ENCODE peak calls at places on chromosome 22, in four cellular contexts. One of them, this sample, is unnamed.

GRCh38 chr22:20919718-20920117 is 2.5 kb downstream of the CRKL start:
- DNase-seq in HepG2: no peak
- DNase-seq in K562: no peak
- DNase-seq in H1: no peak
- DNase-seq in this sample: no peak

GRCh38 chr22:37604074-37604473 is 4.6 kb upstream of the GGA1 start:
- DNase-seq in H1: no peak
- DNase-seq in K562: no peak
- DNase-seq in HepG2: no peak
- DNase-seq in this sample: no peak

GRCh38 chr22:30925667-30926066 is 42.9 kb downstream of the MORC2 start:
- DNase-seq in H1: no peak
- DNase-seq in HepG2: no peak
- DNase-seq in K562: no peak
- DNase-seq in this sample: no peak

GRCh38 chr22:50292643-50293440 is 14.6 kb downstream of the PLXNB2 start:
- DNase-seq in H1: no peak
- DNase-seq in HepG2: no peak
- DNase-seq in K562: no peak
- DNase-seq in this sample: no peak

GRCh38 chr22:43851058-43851978 is 11.0 kb downstream of the SULT4A1 start:
- DNase-seq in HepG2: no peak
- DNase-seq in H1: no peak
- DNase-seq in K562: no peak
- DNase-seq in this sample: no peak

GRCh38 chr22:22979954-22980353 is 90.4 kb upstream of the GNAZ start:
- DNase-seq in HepG2: no peak
- DNase-seq in H1: no peak
- DNase-seq in K562: no peak
- DNase-seq in this sample: no peak

GRCh38 chr22:36914383-36914752 is 940 bp downstream of the CSF2RB start:
- DNase-seq in H1: no peak
- DNase-seq in K562: no peak
- DNase-seq in HepG2: no peak
- DNase-seq in this sample: no peak

GRCh38 chr22:21446128-21446826 is 20.9 kb upstream of the TMEM191C start:
- DNase-seq in H1: no peak
- DNase-seq in HepG2: no peak
- DNase-seq in K562: no peak
- DNase-seq in this sample: no peak

GRCh38 chr22:45891021-45891421 is 85.9 kb downstream of the WNT7B start:
- DNase-seq in HepG2: no peak
- DNase-seq in K562: no peak
- DNase-seq in H1: no peak
- DNase-seq in this sample: no peak

GRCh38 chr22:45891996-45892621 is 84.9 kb downstream of the WNT7B start:
- DNase-seq in H1: no peak
- DNase-seq in K562: no peak
- DNase-seq in HepG2: no peak
- DNase-seq in this sample: no peak

GRCh38 chr22:45892681-45893461 is 84.1 kb downstream of the WNT7B start:
- DNase-seq in H1: no peak
- DNase-seq in HepG2: no peak
- DNase-seq in K562: no peak
- DNase-seq in this sample: no peak

GRCh38 chr22:45890351-45890635 is 86.7 kb downstream of the WNT7B start:
- DNase-seq in H1: no peak
- DNase-seq in K562: no peak
- DNase-seq in HepG2: no peak
- DNase-seq in this sample: no peak

DNA sequence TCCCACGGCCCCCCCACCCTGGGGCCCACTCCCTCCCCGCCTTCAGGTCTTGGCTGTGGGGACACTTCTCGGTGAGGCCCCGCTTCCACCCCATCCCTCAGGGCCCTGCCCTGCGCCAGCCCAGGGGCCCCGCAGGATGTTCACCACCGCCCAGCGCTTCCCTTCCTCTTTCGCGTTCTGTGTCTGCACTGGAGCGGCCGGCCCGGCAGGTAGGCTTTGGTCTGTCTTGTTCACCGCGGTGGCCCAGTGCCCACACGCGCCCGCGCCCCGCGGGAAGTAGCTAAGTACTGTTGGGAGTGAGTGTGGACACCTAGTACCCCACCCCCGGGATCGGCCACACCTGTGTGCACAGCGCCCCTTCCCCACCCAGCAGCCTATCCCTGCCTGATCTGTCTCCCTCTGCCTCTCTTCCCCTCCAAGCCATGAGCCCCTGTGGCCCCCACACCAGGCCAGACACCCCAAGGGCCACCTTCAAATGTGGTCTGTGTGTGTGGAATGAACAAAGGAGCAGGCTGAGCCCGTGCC is 85.4 kb downstream of the WNT7B start:
- DNase-seq in K562: no peak
- DNase-seq in HepG2: no peak
- DNase-seq in H1: no peak
- DNase-seq in this sample: no peak
- TF ChIP-seq CEBPB in K562: no peak
- TF ChIP-seq CEBPB in HepG2: no peak
- TF ChIP-seq CEBPB in H1: no peak
- TF ChIP-seq CEBPB in this sample: no peak

DNA sequence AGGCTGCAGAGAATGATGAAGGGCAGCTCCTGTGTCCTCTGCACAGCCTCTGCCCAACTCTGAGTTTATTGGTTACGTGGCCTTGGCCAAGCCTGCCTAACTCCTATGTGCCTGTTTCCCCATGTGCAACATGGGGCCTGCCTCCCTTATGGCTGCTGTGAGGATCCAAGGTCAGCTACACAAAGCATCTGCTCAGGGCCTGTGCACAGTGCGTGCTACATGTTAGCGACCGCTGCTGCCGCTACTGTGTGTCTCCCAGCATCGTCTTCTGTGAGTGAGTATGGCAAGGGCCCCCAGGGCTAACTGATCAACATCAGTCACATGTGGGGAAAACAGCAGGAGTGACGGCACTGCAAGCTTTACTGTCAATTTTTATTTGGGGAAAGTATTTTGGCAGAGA is 81.6 kb upstream of the BID start:
- DNase-seq in K562: no peak
- DNase-seq in H1: no peak
- DNase-seq in HepG2: no peak
- DNase-seq in this sample: no peak
- TF ChIP-seq JUN in K562: no peak
- TF ChIP-seq JUN in H1: no peak
- TF ChIP-seq JUN in HepG2: no peak
- TF ChIP-seq JUN in this sample: no peak

DNA sequence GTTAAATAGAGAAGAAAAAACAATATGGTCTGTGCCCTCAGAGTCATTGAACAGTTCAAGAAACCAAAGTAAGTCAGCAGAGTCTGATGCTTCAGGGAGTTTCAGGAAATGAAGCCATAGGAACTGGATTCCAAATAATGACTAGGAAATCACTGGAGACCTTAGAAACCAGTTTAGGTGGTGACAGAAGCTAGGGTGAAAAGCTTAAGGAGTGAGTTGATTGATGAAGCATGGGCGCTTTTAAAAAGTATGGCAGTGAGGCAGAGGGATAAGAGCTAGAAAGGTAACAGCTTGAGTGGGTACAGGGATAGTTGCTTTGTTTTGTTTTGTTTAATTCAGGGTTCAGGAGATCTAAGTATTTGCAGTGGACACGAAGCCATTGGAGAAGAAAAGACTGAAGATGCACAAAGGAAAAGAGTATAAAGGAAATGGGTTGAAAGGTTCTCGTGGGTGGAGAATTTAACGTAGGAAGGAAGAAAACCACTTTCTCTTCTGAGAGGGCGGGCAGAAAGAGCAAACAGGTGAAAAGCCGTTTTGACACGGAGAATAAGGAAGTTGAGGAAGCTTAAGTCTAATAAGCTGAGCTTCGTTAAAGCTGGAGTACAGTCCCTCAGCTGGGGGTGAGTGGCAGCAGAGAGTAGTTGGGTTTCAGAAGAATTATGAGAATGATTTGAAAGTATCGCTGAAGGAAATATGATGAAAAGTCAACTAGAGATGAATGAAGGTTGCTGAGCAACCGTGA is 14.8 kb downstream of the SGSM3 start:
- DNase-seq in H1: no peak
- DNase-seq in K562: no peak
- DNase-seq in HepG2: no peak
- DNase-seq in this sample: no peak
- TF ChIP-seq CEBPB in H1: no peak
- TF ChIP-seq CEBPB in K562: no peak
- TF ChIP-seq CEBPB in HepG2: no peak
- TF ChIP-seq CEBPB in this sample: no peak

GRCh38 chr22:17132112-17132511 is 11.0 kb upstream of the TMEM121B start:
- DNase-seq in HepG2: no peak
- DNase-seq in H1: no peak
- DNase-seq in K562: no peak
- DNase-seq in this sample: no peak
- TF ChIP-seq JUN in HepG2: no peak
- TF ChIP-seq JUN in H1: no peak
- TF ChIP-seq JUN in K562: no peak
- TF ChIP-seq JUN in this sample: no peak

This sample was measured in A549.